ENCODE peak calls at places on chromosomes 6 and 20, in four cellular contexts. P is fibroblast of the conjunctiva, U is A172, G is H7. M is an unnamed sample.

GRCh38 chr6:40358473-40359460 is 228.4 kb downstream of the LRFN2 start:
- DNase-seq in G (no peak), P (no peak), U (no peak), M (no peak)

GRCh38 chr20:44070139-44070900 is 116.7 kb downstream of the JPH2 start:
- DNase-seq in U (no peak), P (no peak), G (no peak), M (no peak)

GRCh38 chr6:129828229-129828628 is 32.9 kb downstream of the TMEM244 start:
- DNase-seq in G (no peak), P (no peak), U (no peak), M (no peak)

GRCh38 chr6:14824060-14824834 is 421.6 kb upstream of the JARID2 start:
- DNase-seq in U (no peak), P (no peak), G (no peak), M (peak)

GRCh38 chr6:165985926-165986646 is 181.6 kb downstream of the TBXT start:
- DNase-seq in G (peak), P (no peak), U (no peak), M (peak)

GRCh38 chr6:118902731-118903130 is 8.8 kb downstream of the ASF1A start:
- DNase-seq in G (no peak), P (no peak), U (no peak), M (no peak)

GRCh38 chr6:44003345-44004061 is 123.7 kb downstream of the MRPL14 start:
- DNase-seq in P (no peak), G (peak), U (no peak), M (no peak)

GRCh38 chr6:99093781-99094180 is 146.0 kb upstream of the FBXL4 start:
- DNase-seq in U (no peak), P (no peak), G (no peak), M (no peak)

GRCh38 chr6:53119772-53120409 is 28.8 kb downstream of the GCM1 start:
- DNase-seq in U (peak), G (peak), P (peak), M (peak)

GRCh38 chr6:113786168-113786567 is 71.0 kb upstream of the MARCKS start:
- DNase-seq in U (no peak), G (no peak), P (no peak), M (no peak)

GRCh38 chr20:25226433-25227316 is 21.2 kb upstream of the PYGB start:
- DNase-seq in P (no peak), U (no peak), G (peak), M (peak)

GRCh38 chr20:20487811-20488210 is 119.9 kb downstream of the INSM1 start:
- DNase-seq in P (no peak), U (no peak), G (no peak), M (peak)

GRCh38 chr6:159282351-159282750 is 113.2 kb downstream of the FNDC1 start:
- DNase-seq in U (no peak), G (no peak), P (no peak), M (no peak)

GRCh38 chr6:3046295-3046694 is 22.0 kb upstream of the RIPK1 start:
- DNase-seq in P (no peak), U (no peak), G (no peak), M (peak)

GRCh38 chr6:70686548-70687133 is 19.0 kb downstream of the SMAP1 start:
- DNase-seq in U (peak), G (no peak), P (no peak), M (peak)

GRCh38 chr6:30748301-30748769 is 4.0 kb upstream of the IER3 start:
- DNase-seq in P (no peak), U (no peak), G (no peak), M (peak)

GRCh38 chr20:18058661-18059467 is 1.1 kb upstream of the OVOL2 start:
- DNase-seq in U (no peak), G (peak), P (no peak), M (no peak)

GRCh38 chr6:167099707-167100106 is 23.2 kb upstream of the CCR6 start:
- DNase-seq in P (no peak), G (no peak), U (no peak), M (no peak)

GRCh38 chr20:41654884-41655283 is 36.7 kb upstream of the CHD6 start:
- DNase-seq in U (peak), G (peak), P (no peak), M (peak)

GRCh38 chr6:130382872-130383490 is 17.2 kb downstream of the TMEM200A start:
- DNase-seq in U (no peak), G (no peak), P (no peak), M (no peak)

GRCh38 chr20:49905415-49906091 is 9.8 kb downstream of the SPATA2 start:
- DNase-seq in P (no peak), G (peak), U (no peak), M (no peak)

M was measured in RPMI7951.